ENCODE peak calls at places on chromosome 13, in seven cellular contexts. X is HS-27A; Y is cardiac muscle cell; T is GOT3; R is anterior cingulate cortex; G is fibroblast of lung; O is activated CD4-positive, alpha-beta T cell treated with anti-CD3 and anti-CD28 coated beads, Interleukin-2, amount 10 ng/mL, durations not matched to agents 7 days and 5 days. L is an unnamed sample.

GRCh38 chr13:110887955-110888333 is 26.9 kb downstream of the ANKRD10 start:
- DNase-seq in X (no peak), Y (no peak), T (no peak), R (no peak), G (no peak), O (no peak), L (no peak)

GRCh38 chr13:114074671-114075315 is 57.6 kb downstream of the RASA3 start:
- DNase-seq in X (no peak), Y (no peak), T (no peak), R (no peak), G (no peak), O (no peak), L (peak)

GRCh38 chr13:109205315-109205714 is 575.9 kb downstream of the MYO16 start:
- DNase-seq in X (no peak), Y (peak), T (no peak), R (no peak), G (peak), O (no peak), L (no peak)

GRCh38 chr13:44605275-44605674 is 29.1 kb upstream of the TSC22D1 start:
- DNase-seq in X (no peak), Y (peak), T (no peak), R (no peak), G (no peak), O (no peak), L (no peak)

GRCh38 chr13:75404721-75405120 is 77.2 kb downstream of the TBC1D4 start:
- DNase-seq in X (no peak), Y (no peak), T (no peak), R (no peak), G (no peak), O (no peak), L (no peak)

GRCh38 chr13:99113351-99113750 is 87.3 kb upstream of the UBAC2 start:
- DNase-seq in X (no peak), Y (no peak), T (no peak), R (no peak), G (no peak), O (no peak), L (no peak)

GRCh38 chr13:27334774-27335490 is 64.3 kb downstream of the RASL11A start:
- DNase-seq in X (no peak), Y (no peak), T (no peak), R (no peak), G (peak), O (no peak), L (no peak)

GRCh38 chr13:24512208-24513068 is at the start of gene PARP4:
- DNase-seq in X (peak), Y (peak), T (peak), R (peak), G (peak), O (peak), L (peak)

GRCh38 chr13:109412232-109412935 is 374.0 kb downstream of the IRS2 start:
- DNase-seq in X (no peak), Y (peak), T (no peak), R (no peak), G (peak), O (no peak), L (no peak)

GRCh38 chr13:75333103-75333502 is 148.9 kb downstream of the TBC1D4 start:
- DNase-seq in X (no peak), Y (no peak), T (no peak), R (no peak), G (no peak), O (no peak), L (no peak)

GRCh38 chr13:98798849-98799645 is 46.6 kb upstream of the SLC15A1 start:
- DNase-seq in X (no peak), Y (peak), T (no peak), R (no peak), G (peak), O (no peak), L (no peak)

GRCh38 chr13:99990045-99990977 is 8.7 kb downstream of the ZIC2 start:
- DNase-seq in X (no peak), Y (no peak), T (no peak), R (no peak), G (no peak), O (no peak), L (no peak)